ENCODE peak calls at places on chromosomes 6 and 20, in five cellular contexts. One of them, this sample, is unnamed.

GRCh38 chr20:15673206-15673605 is 900.0 kb downstream of the KIF16B start:
- DNase-seq in PC-3: peak; percentile 96
- DNase-seq in hepatocyte: no peak
- DNase-seq in HCT116: no peak
- DNase-seq in MM.1S: no peak
- DNase-seq in this sample: peak; percentile 75

GRCh38 chr20:20399705-20400104 is 31.8 kb downstream of the INSM1 start:
- DNase-seq in MM.1S: no peak
- DNase-seq in hepatocyte: peak; percentile 14
- DNase-seq in HCT116: no peak
- DNase-seq in PC-3: no peak
- DNase-seq in this sample: no peak

GRCh38 chr6:133551847-133552331 is 310.7 kb downstream of the EYA4 start:
- DNase-seq in MM.1S: no peak
- DNase-seq in HCT116: no peak
- DNase-seq in hepatocyte: peak; percentile 57
- DNase-seq in PC-3: peak; percentile 69
- DNase-seq in this sample: no peak

GRCh38 chr6:115668781-115669180 is 391.9 kb downstream of the FRK start:
- DNase-seq in MM.1S: no peak
- DNase-seq in HCT116: no peak
- DNase-seq in PC-3: no peak
- DNase-seq in hepatocyte: no peak
- DNase-seq in this sample: no peak

GRCh38 chr20:55584307-55584706 is 421.0 kb downstream of the CBLN4 start:
- DNase-seq in hepatocyte: no peak
- DNase-seq in HCT116: no peak
- DNase-seq in MM.1S: no peak
- DNase-seq in PC-3: no peak
- DNase-seq in this sample: no peak

GRCh38 chr6:26017567-26017966 is 55.0 kb downstream of the TRIM38 start:
- DNase-seq in PC-3: no peak
- DNase-seq in MM.1S: peak; percentile 34
- DNase-seq in hepatocyte: no peak
- DNase-seq in HCT116: no peak
- DNase-seq in this sample: peak; percentile 56

GRCh38 chr6:41040101-41040910 is 1.3 kb upstream of the UNC5CL start:
- DNase-seq in PC-3: peak; percentile 74
- DNase-seq in hepatocyte: peak; percentile 88
- DNase-seq in HCT116: no peak
- DNase-seq in MM.1S: no peak
- DNase-seq in this sample: peak; percentile 39

GRCh38 chr6:6790891-6791290 is 202.4 kb downstream of the LY86 start:
- DNase-seq in PC-3: peak; percentile 96
- DNase-seq in MM.1S: no peak
- DNase-seq in HCT116: peak; percentile 87
- DNase-seq in hepatocyte: peak; percentile 39
- DNase-seq in this sample: peak; percentile 52

GRCh38 chr20:32368930-32369329 is 10.8 kb downstream of the ASXL1 start:
- DNase-seq in MM.1S: peak; percentile 42
- DNase-seq in HCT116: no peak
- DNase-seq in PC-3: no peak
- DNase-seq in hepatocyte: no peak
- DNase-seq in this sample: no peak

GRCh38 chr6:128209771-128210170 is 308.9 kb upstream of the THEMIS start:
- DNase-seq in HCT116: no peak
- DNase-seq in hepatocyte: no peak
- DNase-seq in MM.1S: no peak
- DNase-seq in PC-3: peak; percentile 48
- DNase-seq in this sample: peak; percentile 29

GRCh38 chr20:22719250-22719649 is 134.9 kb upstream of the FOXA2 start:
- DNase-seq in hepatocyte: peak; percentile 68
- DNase-seq in MM.1S: no peak
- DNase-seq in PC-3: no peak
- DNase-seq in HCT116: no peak
- DNase-seq in this sample: no peak

GRCh38 chr6:98812220-98812619 is 22.2 kb upstream of the POU3F2 start:
- DNase-seq in MM.1S: no peak
- DNase-seq in hepatocyte: no peak
- DNase-seq in PC-3: no peak
- DNase-seq in HCT116: no peak
- DNase-seq in this sample: no peak

GRCh38 chr6:15283986-15284361 is 38.1 kb downstream of the JARID2 start:
- DNase-seq in PC-3: no peak
- DNase-seq in hepatocyte: no peak
- DNase-seq in HCT116: no peak
- DNase-seq in MM.1S: no peak
- DNase-seq in this sample: no peak

GRCh38 chr20:63079971-63080370 is 73.2 kb upstream of the BHLHE23 start:
- DNase-seq in MM.1S: no peak
- DNase-seq in HCT116: no peak
- DNase-seq in hepatocyte: no peak
- DNase-seq in PC-3: no peak
- DNase-seq in this sample: no peak

GRCh38 chr6:44503471-44503870 is 116.0 kb downstream of the CDC5L start:
- DNase-seq in MM.1S: no peak
- DNase-seq in PC-3: no peak
- DNase-seq in HCT116: no peak
- DNase-seq in hepatocyte: no peak
- DNase-seq in this sample: no peak
- H3K9me2 ChIP-seq in MM.1S: no peaks in the 10 kb centered on the region
- H3K9me2 ChIP-seq in PC-3: peaks cover 4% of the 10 kb centered on the region
- H3K9me2 ChIP-seq in HCT116: no peaks in the 10 kb centered on the region
- H3K9me2 ChIP-seq in hepatocyte: no peaks in the 10 kb centered on the region
- H3K9me2 ChIP-seq in this sample: no peaks in the 10 kb centered on the region

GRCh38 chr6:118896339-118897136 is 2.6 kb downstream of the ASF1A start:
- DNase-seq in MM.1S: peak; percentile 69
- DNase-seq in hepatocyte: peak; percentile 40
- DNase-seq in HCT116: peak; percentile 69
- DNase-seq in PC-3: peak; percentile 65
- DNase-seq in this sample: peak; percentile 76
- TF ChIP-seq CTCF in MM.1S: peak; percentile 46
- TF ChIP-seq CTCF in hepatocyte: peak; percentile 55
- TF ChIP-seq CTCF in HCT116: peak; percentile 45
- TF ChIP-seq CTCF in PC-3: peak; percentile 52
- TF ChIP-seq CTCF in this sample: peak; percentile 76

DNA sequence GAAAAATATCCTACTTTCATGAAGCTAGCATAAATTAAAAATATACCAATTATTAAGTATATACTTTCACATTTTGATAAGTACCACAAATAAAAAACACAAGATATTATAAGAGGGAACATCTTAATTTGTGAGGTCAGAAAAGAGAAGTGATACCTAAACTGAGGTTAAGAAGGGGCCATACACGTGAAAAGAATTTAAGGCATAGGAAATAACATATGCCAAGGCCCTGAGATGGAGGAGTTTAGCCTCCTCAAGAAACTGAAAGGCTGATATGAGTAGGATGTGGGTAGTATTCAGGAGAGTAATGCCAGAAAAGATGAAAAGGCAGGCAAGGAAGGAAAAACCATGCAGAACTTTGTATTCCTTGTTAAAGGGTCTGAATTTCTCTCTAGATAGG is 116.6 kb upstream of the HTR1E start:
- DNase-seq in PC-3: no peak
- DNase-seq in hepatocyte: no peak
- DNase-seq in MM.1S: no peak
- DNase-seq in HCT116: no peak
- DNase-seq in this sample: no peak
- H3K9me2 ChIP-seq in PC-3: no peaks in the 10 kb centered on the region
- H3K9me2 ChIP-seq in hepatocyte: no peaks in the 10 kb centered on the region
- H3K9me2 ChIP-seq in MM.1S: no peaks in the 10 kb centered on the region
- H3K9me2 ChIP-seq in HCT116: no peaks in the 10 kb centered on the region
- H3K9me2 ChIP-seq in this sample: no peaks in the 10 kb centered on the region

GRCh38 chr6:148298683-148299082 is 44.0 kb upstream of the SASH1 start:
- DNase-seq in HCT116: no peak
- DNase-seq in PC-3: no peak
- DNase-seq in MM.1S: no peak
- DNase-seq in hepatocyte: no peak
- DNase-seq in this sample: no peak
- TF ChIP-seq CTCF in HCT116: no peak
- TF ChIP-seq CTCF in PC-3: no peak
- TF ChIP-seq CTCF in MM.1S: no peak
- TF ChIP-seq CTCF in hepatocyte: no peak
- TF ChIP-seq CTCF in this sample: no peak

DNA sequence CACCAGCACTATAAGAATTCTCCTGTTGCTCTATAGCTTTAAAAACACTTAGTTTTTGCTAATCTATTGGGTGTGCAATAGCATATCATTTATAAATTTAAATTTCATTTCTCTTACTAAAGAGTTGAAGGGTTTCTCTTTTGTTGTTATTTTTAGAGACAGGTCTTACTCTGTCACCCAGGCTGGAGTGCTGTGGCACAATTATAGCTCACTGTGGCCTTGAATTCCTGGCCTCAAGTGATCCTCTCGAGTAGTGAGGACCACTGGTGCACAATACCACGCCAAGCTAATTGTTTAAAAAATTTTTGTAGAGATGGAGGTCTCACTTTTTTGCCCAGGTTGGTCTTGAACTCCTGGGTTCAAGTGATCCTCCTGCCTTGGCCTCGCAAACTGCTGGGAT is 6.2 kb upstream of the WRNIP1 start:
- DNase-seq in PC-3: no peak
- DNase-seq in HCT116: no peak
- DNase-seq in hepatocyte: no peak
- DNase-seq in MM.1S: no peak
- DNase-seq in this sample: no peak
- H3K9me2 ChIP-seq in PC-3: no peaks in the 10 kb centered on the region
- H3K9me2 ChIP-seq in HCT116: no peaks in the 10 kb centered on the region
- H3K9me2 ChIP-seq in hepatocyte: no peaks in the 10 kb centered on the region
- H3K9me2 ChIP-seq in MM.1S: no peaks in the 10 kb centered on the region
- H3K9me2 ChIP-seq in this sample: no peaks in the 10 kb centered on the region

GRCh38 chr20:44750081-44750805 is 4.6 kb downstream of the KCNK15 start:
- DNase-seq in PC-3: no peak
- DNase-seq in hepatocyte: no peak
- DNase-seq in HCT116: no peak
- DNase-seq in MM.1S: no peak
- DNase-seq in this sample: no peak
- TF ChIP-seq CTCF in PC-3: peak; percentile 25
- TF ChIP-seq CTCF in hepatocyte: no peak
- TF ChIP-seq CTCF in HCT116: peak; percentile 35
- TF ChIP-seq CTCF in MM.1S: no peak
- TF ChIP-seq CTCF in this sample: no peak

DNA sequence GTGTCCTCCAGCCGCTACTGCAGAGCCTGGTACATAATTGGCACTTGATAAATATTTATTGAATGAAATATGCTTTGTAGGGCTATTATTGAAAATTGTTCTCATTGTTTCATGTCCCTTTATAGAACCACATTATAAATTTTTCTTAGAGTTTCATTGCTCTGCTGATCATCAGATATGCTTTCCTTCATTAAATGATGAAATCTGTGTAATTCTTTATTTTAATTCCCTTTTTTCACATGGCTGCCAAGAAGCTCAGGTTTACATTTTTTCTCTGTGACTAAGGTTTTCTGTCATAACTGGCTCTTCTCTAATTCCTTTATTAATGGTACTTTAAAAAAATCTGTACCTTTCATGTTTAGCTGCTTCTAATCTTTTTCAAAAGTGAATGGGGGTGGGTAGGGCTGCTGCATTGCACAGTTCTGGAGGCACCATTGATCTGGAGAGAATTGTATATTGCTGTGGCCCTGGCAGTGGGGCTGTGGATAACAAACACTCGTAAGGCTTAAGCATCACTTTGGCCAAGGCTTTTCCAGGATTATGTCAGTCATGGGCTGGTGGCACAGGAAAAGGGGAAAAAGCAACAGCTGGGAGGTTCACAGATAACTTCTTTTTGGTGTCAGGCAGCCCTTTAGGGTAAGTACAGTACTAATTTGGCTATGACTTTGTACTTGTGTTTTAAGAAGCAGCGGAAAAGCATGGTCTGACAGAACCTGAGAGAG is 43.8 kb downstream of the ARFGEF2 start:
- DNase-seq in MM.1S: no peak
- DNase-seq in hepatocyte: no peak
- DNase-seq in PC-3: no peak
- DNase-seq in HCT116: no peak
- DNase-seq in this sample: no peak
- H3K9me2 ChIP-seq in MM.1S: no peaks in the 10 kb centered on the region
- H3K9me2 ChIP-seq in hepatocyte: no peaks in the 10 kb centered on the region
- H3K9me2 ChIP-seq in PC-3: no peaks in the 10 kb centered on the region
- H3K9me2 ChIP-seq in HCT116: no peaks in the 10 kb centered on the region
- H3K9me2 ChIP-seq in this sample: no peaks in the 10 kb centered on the region

GRCh38 chr6:138161118-138161433 is 663 bp upstream of the ARFGEF3 start:
- DNase-seq in HCT116: no peak
- DNase-seq in hepatocyte: no peak
- DNase-seq in PC-3: no peak
- DNase-seq in MM.1S: no peak
- DNase-seq in this sample: no peak

GRCh38 chr6:138162104-138162946 is 586 bp downstream of the ARFGEF3 start:
- DNase-seq in MM.1S: peak; percentile 19
- DNase-seq in hepatocyte: peak; percentile 28
- DNase-seq in PC-3: peak; percentile 19
- DNase-seq in HCT116: no peak
- DNase-seq in this sample: peak; percentile 68

GRCh38 chr6:138160329-138161117 is 1.2 kb upstream of the ARFGEF3 start:
- DNase-seq in MM.1S: no peak
- DNase-seq in HCT116: no peak
- DNase-seq in hepatocyte: no peak
- DNase-seq in PC-3: no peak
- DNase-seq in this sample: peak; percentile 33

GRCh38 chr6:138161434-138162103 is at the start of gene ARFGEF3:
- DNase-seq in PC-3: peak; percentile 62
- DNase-seq in MM.1S: peak; percentile 78
- DNase-seq in HCT116: no peak
- DNase-seq in hepatocyte: peak; percentile 86
- DNase-seq in this sample: peak; percentile 66

GRCh38 chr6:138162947-138163569 is 1.3 kb downstream of the ARFGEF3 start:
- DNase-seq in PC-3: no peak
- DNase-seq in MM.1S: no peak
- DNase-seq in HCT116: no peak
- DNase-seq in hepatocyte: no peak
- DNase-seq in this sample: no peak
- TF ChIP-seq CTCF in PC-3: no peak
- TF ChIP-seq CTCF in MM.1S: no peak
- TF ChIP-seq CTCF in HCT116: no peak
- TF ChIP-seq CTCF in hepatocyte: no peak
- TF ChIP-seq CTCF in this sample: no peak

GRCh38 chr6:165186041-165186440 is 123.4 kb downstream of the C6orf118 start:
- DNase-seq in hepatocyte: no peak
- DNase-seq in HCT116: no peak
- DNase-seq in PC-3: no peak
- DNase-seq in MM.1S: no peak
- DNase-seq in this sample: no peak
- H3K9me2 ChIP-seq in hepatocyte: no peaks in the 10 kb centered on the region
- H3K9me2 ChIP-seq in HCT116: no peaks in the 10 kb centered on the region
- H3K9me2 ChIP-seq in PC-3: no peaks in the 10 kb centered on the region
- H3K9me2 ChIP-seq in MM.1S: no peaks in the 10 kb centered on the region
- H3K9me2 ChIP-seq in this sample: no peaks in the 10 kb centered on the region

DNA sequence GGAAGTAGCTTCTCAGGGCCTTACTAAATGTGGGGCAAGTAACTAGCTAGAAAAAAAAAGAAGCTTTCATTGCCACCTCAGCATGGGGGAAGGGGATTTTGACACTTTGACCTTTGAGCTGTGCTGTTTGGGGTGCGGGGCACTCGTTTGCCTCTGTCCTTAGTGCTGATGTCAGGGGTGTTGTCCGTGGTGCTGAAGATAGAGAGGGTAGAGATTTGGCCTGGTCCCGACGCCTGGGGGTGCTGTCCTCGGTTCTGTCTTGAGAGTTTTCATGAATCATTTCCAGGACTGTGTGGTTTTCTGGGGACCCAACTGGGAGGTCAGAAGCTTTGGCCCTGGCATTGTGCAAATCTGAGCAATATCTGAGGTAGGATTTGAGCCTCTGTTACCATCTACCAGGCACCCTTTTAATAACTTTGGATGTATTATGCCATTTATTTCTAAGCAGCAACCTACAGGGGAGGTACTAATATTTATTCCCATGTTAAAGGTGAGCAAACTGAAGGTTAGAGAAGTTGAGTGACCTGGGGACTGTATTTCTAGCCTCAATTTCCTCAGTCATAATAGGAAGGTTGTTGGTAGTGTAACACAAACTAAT is 78.0 kb downstream of the DLGAP4 start:
- DNase-seq in HCT116: peak; percentile 31
- DNase-seq in PC-3: peak; percentile 55
- DNase-seq in MM.1S: peak; percentile 45
- DNase-seq in hepatocyte: peak; percentile 68
- DNase-seq in this sample: peak; percentile 37
- TF ChIP-seq CTCF in HCT116: peak; percentile 50
- TF ChIP-seq CTCF in PC-3: peak; percentile 42
- TF ChIP-seq CTCF in MM.1S: peak; percentile 34
- TF ChIP-seq CTCF in hepatocyte: peak; percentile 4
- TF ChIP-seq CTCF in this sample: peak; percentile 35